ENCODE peak calls at places on chromosome 4, in seven cellular contexts. One of them, this sample, is unnamed.
A peak's percentile ranks its signal among the peaks of the same experiment; 100 is the strongest.

GRCh38 chr4:27775156-27775555 is 914.5 kb downstream of the STIM2 start:
- DNase-seq in lung microvascular endothelial cell: no peak
- DNase-seq in activated CD8-positive, alpha-beta memory T cell treated with anti-CD3 and anti-CD28 coated beads, Interleukin-2, amount 50 U/mL, for 48 hours: no peak
- DNase-seq in suprapubic skin: no peak
- DNase-seq in astrocyte of the cerebellum: no peak
- DNase-seq in activated T-cell treated with anti-CD3 and anti-CD28 coated beads, Interleukin-2, amount 50 U/mL, for 72 hours: no peak
- DNase-seq in endothelial cell of umbilical vein: no peak
- DNase-seq in this sample: no peak

GRCh38 chr4:71553605-71554004 is 214.8 kb downstream of the SLC4A4 start:
- DNase-seq in suprapubic skin: no peak
- DNase-seq in activated CD8-positive, alpha-beta memory T cell treated with anti-CD3 and anti-CD28 coated beads, Interleukin-2, amount 50 U/mL, for 48 hours: no peak
- DNase-seq in astrocyte of the cerebellum: peak; percentile 22
- DNase-seq in endothelial cell of umbilical vein: no peak
- DNase-seq in lung microvascular endothelial cell: peak; percentile 0
- DNase-seq in activated T-cell treated with anti-CD3 and anti-CD28 coated beads, Interleukin-2, amount 50 U/mL, for 72 hours: no peak
- DNase-seq in this sample: no peak

GRCh38 chr4:40564815-40565505 is 64.7 kb downstream of the RBM47 start:
- DNase-seq in astrocyte of the cerebellum: no peak
- DNase-seq in suprapubic skin: no peak
- DNase-seq in lung microvascular endothelial cell: no peak
- DNase-seq in endothelial cell of umbilical vein: no peak
- DNase-seq in activated T-cell treated with anti-CD3 and anti-CD28 coated beads, Interleukin-2, amount 50 U/mL, for 72 hours: no peak
- DNase-seq in activated CD8-positive, alpha-beta memory T cell treated with anti-CD3 and anti-CD28 coated beads, Interleukin-2, amount 50 U/mL, for 48 hours: no peak
- DNase-seq in this sample: no peak

GRCh38 chr4:13872145-13872544 is 244.6 kb upstream of the BOD1L1 start:
- DNase-seq in suprapubic skin: no peak
- DNase-seq in endothelial cell of umbilical vein: no peak
- DNase-seq in activated CD8-positive, alpha-beta memory T cell treated with anti-CD3 and anti-CD28 coated beads, Interleukin-2, amount 50 U/mL, for 48 hours: no peak
- DNase-seq in lung microvascular endothelial cell: no peak
- DNase-seq in activated T-cell treated with anti-CD3 and anti-CD28 coated beads, Interleukin-2, amount 50 U/mL, for 72 hours: no peak
- DNase-seq in astrocyte of the cerebellum: no peak
- DNase-seq in this sample: no peak

GRCh38 chr4:41709844-41710481 is 38.6 kb downstream of the PHOX2B start:
- DNase-seq in astrocyte of the cerebellum: peak; percentile 54
- DNase-seq in lung microvascular endothelial cell: peak; percentile 31
- DNase-seq in activated T-cell treated with anti-CD3 and anti-CD28 coated beads, Interleukin-2, amount 50 U/mL, for 72 hours: no peak
- DNase-seq in suprapubic skin: no peak
- DNase-seq in activated CD8-positive, alpha-beta memory T cell treated with anti-CD3 and anti-CD28 coated beads, Interleukin-2, amount 50 U/mL, for 48 hours: no peak
- DNase-seq in endothelial cell of umbilical vein: no peak
- DNase-seq in this sample: no peak

GRCh38 chr4:94515365-94515764 is 63.6 kb downstream of the PDLIM5 start:
- DNase-seq in activated T-cell treated with anti-CD3 and anti-CD28 coated beads, Interleukin-2, amount 50 U/mL, for 72 hours: no peak
- DNase-seq in astrocyte of the cerebellum: peak; percentile 49
- DNase-seq in suprapubic skin: no peak
- DNase-seq in endothelial cell of umbilical vein: no peak
- DNase-seq in activated CD8-positive, alpha-beta memory T cell treated with anti-CD3 and anti-CD28 coated beads, Interleukin-2, amount 50 U/mL, for 48 hours: no peak
- DNase-seq in lung microvascular endothelial cell: no peak
- DNase-seq in this sample: no peak

GRCh38 chr4:93646225-93646930 is 182.2 kb upstream of the ATOH1 start:
- DNase-seq in suprapubic skin: no peak
- DNase-seq in endothelial cell of umbilical vein: no peak
- DNase-seq in activated CD8-positive, alpha-beta memory T cell treated with anti-CD3 and anti-CD28 coated beads, Interleukin-2, amount 50 U/mL, for 48 hours: no peak
- DNase-seq in astrocyte of the cerebellum: no peak
- DNase-seq in activated T-cell treated with anti-CD3 and anti-CD28 coated beads, Interleukin-2, amount 50 U/mL, for 72 hours: no peak
- DNase-seq in lung microvascular endothelial cell: no peak
- DNase-seq in this sample: no peak

GRCh38 chr4:165872443-165873297 is at the start of gene TLL1:
- DNase-seq in activated T-cell treated with anti-CD3 and anti-CD28 coated beads, Interleukin-2, amount 50 U/mL, for 72 hours: no peak
- DNase-seq in endothelial cell of umbilical vein: peak; percentile 50
- DNase-seq in suprapubic skin: no peak
- DNase-seq in astrocyte of the cerebellum: no peak
- DNase-seq in activated CD8-positive, alpha-beta memory T cell treated with anti-CD3 and anti-CD28 coated beads, Interleukin-2, amount 50 U/mL, for 48 hours: no peak
- DNase-seq in lung microvascular endothelial cell: peak; percentile 16
- DNase-seq in this sample: no peak

GRCh38 chr4:148170408-148171385 is 271.5 kb downstream of the NR3C2 start:
- DNase-seq in activated CD8-positive, alpha-beta memory T cell treated with anti-CD3 and anti-CD28 coated beads, Interleukin-2, amount 50 U/mL, for 48 hours: no peak
- DNase-seq in activated T-cell treated with anti-CD3 and anti-CD28 coated beads, Interleukin-2, amount 50 U/mL, for 72 hours: no peak
- DNase-seq in endothelial cell of umbilical vein: no peak
- DNase-seq in suprapubic skin: no peak
- DNase-seq in lung microvascular endothelial cell: no peak
- DNase-seq in astrocyte of the cerebellum: no peak
- DNase-seq in this sample: no peak

GRCh38 chr4:75908555-75908954 is 6.3 kb upstream of the PPEF2 start:
- DNase-seq in activated CD8-positive, alpha-beta memory T cell treated with anti-CD3 and anti-CD28 coated beads, Interleukin-2, amount 50 U/mL, for 48 hours: no peak
- DNase-seq in lung microvascular endothelial cell: no peak
- DNase-seq in endothelial cell of umbilical vein: no peak
- DNase-seq in activated T-cell treated with anti-CD3 and anti-CD28 coated beads, Interleukin-2, amount 50 U/mL, for 72 hours: no peak
- DNase-seq in suprapubic skin: no peak
- DNase-seq in astrocyte of the cerebellum: no peak
- DNase-seq in this sample: no peak

GRCh38 chr4:107035711-107036601 is at the start of gene DKK2:
- DNase-seq in astrocyte of the cerebellum: no peak
- DNase-seq in endothelial cell of umbilical vein: peak; percentile 20
- DNase-seq in activated T-cell treated with anti-CD3 and anti-CD28 coated beads, Interleukin-2, amount 50 U/mL, for 72 hours: peak; percentile 15
- DNase-seq in lung microvascular endothelial cell: peak; percentile 28
- DNase-seq in suprapubic skin: peak; percentile 84
- DNase-seq in activated CD8-positive, alpha-beta memory T cell treated with anti-CD3 and anti-CD28 coated beads, Interleukin-2, amount 50 U/mL, for 48 hours: peak; percentile 52
- DNase-seq in this sample: no peak

GRCh38 chr4:24979554-24979953 is 51.2 kb downstream of the LGI2 start:
- DNase-seq in activated T-cell treated with anti-CD3 and anti-CD28 coated beads, Interleukin-2, amount 50 U/mL, for 72 hours: no peak
- DNase-seq in lung microvascular endothelial cell: peak; percentile 96
- DNase-seq in suprapubic skin: no peak
- DNase-seq in activated CD8-positive, alpha-beta memory T cell treated with anti-CD3 and anti-CD28 coated beads, Interleukin-2, amount 50 U/mL, for 48 hours: no peak
- DNase-seq in endothelial cell of umbilical vein: peak; percentile 96
- DNase-seq in astrocyte of the cerebellum: no peak
- DNase-seq in this sample: no peak

GRCh38 chr4:169720529-169720928 is 37.2 kb downstream of the HPF1 start:
- DNase-seq in suprapubic skin: no peak
- DNase-seq in endothelial cell of umbilical vein: no peak
- DNase-seq in lung microvascular endothelial cell: no peak
- DNase-seq in activated T-cell treated with anti-CD3 and anti-CD28 coated beads, Interleukin-2, amount 50 U/mL, for 72 hours: no peak
- DNase-seq in activated CD8-positive, alpha-beta memory T cell treated with anti-CD3 and anti-CD28 coated beads, Interleukin-2, amount 50 U/mL, for 48 hours: no peak
- DNase-seq in astrocyte of the cerebellum: no peak
- DNase-seq in this sample: no peak

GRCh38 chr4:71258323-71258722 is 80.5 kb upstream of the SLC4A4 start:
- DNase-seq in endothelial cell of umbilical vein: no peak
- DNase-seq in astrocyte of the cerebellum: no peak
- DNase-seq in activated T-cell treated with anti-CD3 and anti-CD28 coated beads, Interleukin-2, amount 50 U/mL, for 72 hours: no peak
- DNase-seq in suprapubic skin: no peak
- DNase-seq in activated CD8-positive, alpha-beta memory T cell treated with anti-CD3 and anti-CD28 coated beads, Interleukin-2, amount 50 U/mL, for 48 hours: no peak
- DNase-seq in lung microvascular endothelial cell: no peak
- DNase-seq in this sample: no peak

GRCh38 chr4:55931833-55932232 is 16.9 kb upstream of the CEP135 start:
- DNase-seq in activated CD8-positive, alpha-beta memory T cell treated with anti-CD3 and anti-CD28 coated beads, Interleukin-2, amount 50 U/mL, for 48 hours: no peak
- DNase-seq in endothelial cell of umbilical vein: no peak
- DNase-seq in astrocyte of the cerebellum: no peak
- DNase-seq in suprapubic skin: no peak
- DNase-seq in activated T-cell treated with anti-CD3 and anti-CD28 coated beads, Interleukin-2, amount 50 U/mL, for 72 hours: no peak
- DNase-seq in lung microvascular endothelial cell: no peak
- DNase-seq in this sample: no peak

GRCh38 chr4:122692641-122693520 is 39.6 kb upstream of the BBS12 start:
- DNase-seq in activated CD8-positive, alpha-beta memory T cell treated with anti-CD3 and anti-CD28 coated beads, Interleukin-2, amount 50 U/mL, for 48 hours: no peak
- DNase-seq in astrocyte of the cerebellum: no peak
- DNase-seq in suprapubic skin: no peak
- DNase-seq in lung microvascular endothelial cell: no peak
- DNase-seq in activated T-cell treated with anti-CD3 and anti-CD28 coated beads, Interleukin-2, amount 50 U/mL, for 72 hours: no peak
- DNase-seq in endothelial cell of umbilical vein: no peak
- DNase-seq in this sample: no peak

GRCh38 chr4:26048962-26049361 is 134.9 kb downstream of the SMIM20 start:
- DNase-seq in endothelial cell of umbilical vein: no peak
- DNase-seq in activated CD8-positive, alpha-beta memory T cell treated with anti-CD3 and anti-CD28 coated beads, Interleukin-2, amount 50 U/mL, for 48 hours: no peak
- DNase-seq in astrocyte of the cerebellum: no peak
- DNase-seq in activated T-cell treated with anti-CD3 and anti-CD28 coated beads, Interleukin-2, amount 50 U/mL, for 72 hours: no peak
- DNase-seq in suprapubic skin: no peak
- DNase-seq in lung microvascular endothelial cell: no peak
- DNase-seq in this sample: no peak

GRCh38 chr4:25291158-25291733 is 21.3 kb upstream of the ZCCHC4 start:
- DNase-seq in suprapubic skin: no peak
- DNase-seq in lung microvascular endothelial cell: no peak
- DNase-seq in endothelial cell of umbilical vein: no peak
- DNase-seq in activated T-cell treated with anti-CD3 and anti-CD28 coated beads, Interleukin-2, amount 50 U/mL, for 72 hours: no peak
- DNase-seq in astrocyte of the cerebellum: no peak
- DNase-seq in activated CD8-positive, alpha-beta memory T cell treated with anti-CD3 and anti-CD28 coated beads, Interleukin-2, amount 50 U/mL, for 48 hours: no peak
- DNase-seq in this sample: no peak

GRCh38 chr4:24856586-24856985 is 56.3 kb downstream of the CCDC149 start:
- DNase-seq in suprapubic skin: no peak
- DNase-seq in lung microvascular endothelial cell: peak; percentile 83
- DNase-seq in endothelial cell of umbilical vein: no peak
- DNase-seq in activated CD8-positive, alpha-beta memory T cell treated with anti-CD3 and anti-CD28 coated beads, Interleukin-2, amount 50 U/mL, for 48 hours: no peak
- DNase-seq in activated T-cell treated with anti-CD3 and anti-CD28 coated beads, Interleukin-2, amount 50 U/mL, for 72 hours: no peak
- DNase-seq in astrocyte of the cerebellum: peak; percentile 28
- DNase-seq in this sample: peak; percentile 24

GRCh38 chr4:1448589-1449420 is 42.6 kb upstream of the NKX1-1 start:
- DNase-seq in lung microvascular endothelial cell: no peak
- DNase-seq in endothelial cell of umbilical vein: no peak
- DNase-seq in astrocyte of the cerebellum: no peak
- DNase-seq in activated CD8-positive, alpha-beta memory T cell treated with anti-CD3 and anti-CD28 coated beads, Interleukin-2, amount 50 U/mL, for 48 hours: no peak
- DNase-seq in activated T-cell treated with anti-CD3 and anti-CD28 coated beads, Interleukin-2, amount 50 U/mL, for 72 hours: no peak
- DNase-seq in suprapubic skin: no peak
- DNase-seq in this sample: peak; percentile 48

GRCh38 chr4:99390060-99390459 is 37.5 kb upstream of the ADH1C start:
- DNase-seq in activated T-cell treated with anti-CD3 and anti-CD28 coated beads, Interleukin-2, amount 50 U/mL, for 72 hours: no peak
- DNase-seq in activated CD8-positive, alpha-beta memory T cell treated with anti-CD3 and anti-CD28 coated beads, Interleukin-2, amount 50 U/mL, for 48 hours: no peak
- DNase-seq in endothelial cell of umbilical vein: no peak
- DNase-seq in lung microvascular endothelial cell: no peak
- DNase-seq in astrocyte of the cerebellum: no peak
- DNase-seq in suprapubic skin: no peak
- DNase-seq in this sample: no peak

This sample was measured in upper lobe of left lung.